ENCODE peak calls at places on chromosomes 5 and 9, in eight cellular contexts. One of them, this sample, is unnamed.
A peak's percentile ranks its signal among the peaks of the same experiment; 100 is the strongest.

GRCh38 chr5:38551020-38552017 is 5.1 kb downstream of the LIFR start:
- DNase-seq in cardiac muscle cell: peak; percentile 57
- DNase-seq in esophagus squamous epithelium: no peak
- DNase-seq in A549: peak; percentile 65
- DNase-seq in neuronal stem cell: no peak
- DNase-seq in lung: no peak
- DNase-seq in IMR-90: peak; percentile 73
- DNase-seq in OCI-LY7: peak; percentile 14
- DNase-seq in this sample: no peak

GRCh38 chr9:117073539-117074336 is 341.1 kb downstream of the ASTN2 start:
- DNase-seq in cardiac muscle cell: peak; percentile 68
- DNase-seq in esophagus squamous epithelium: no peak
- DNase-seq in A549: peak; percentile 21
- DNase-seq in neuronal stem cell: peak; percentile 44
- DNase-seq in lung: no peak
- DNase-seq in IMR-90: no peak
- DNase-seq in OCI-LY7: peak; percentile 1
- DNase-seq in this sample: no peak

GRCh38 chr9:95649801-95650213 is 133.0 kb upstream of the PTCH1 start:
- DNase-seq in cardiac muscle cell: no peak
- DNase-seq in esophagus squamous epithelium: no peak
- DNase-seq in A549: no peak
- DNase-seq in neuronal stem cell: no peak
- DNase-seq in lung: no peak
- DNase-seq in IMR-90: no peak
- DNase-seq in OCI-LY7: no peak
- DNase-seq in this sample: no peak

GRCh38 chr9:93667627-93668026 is 91.2 kb downstream of the PHF2 start:
- DNase-seq in cardiac muscle cell: no peak
- DNase-seq in esophagus squamous epithelium: no peak
- DNase-seq in A549: no peak
- DNase-seq in neuronal stem cell: no peak
- DNase-seq in lung: no peak
- DNase-seq in IMR-90: no peak
- DNase-seq in OCI-LY7: no peak
- DNase-seq in this sample: no peak

GRCh38 chr9:121499427-121500164 is at the start of gene GGTA1:
- DNase-seq in cardiac muscle cell: peak; percentile 79
- DNase-seq in esophagus squamous epithelium: no peak
- DNase-seq in A549: peak; percentile 33
- DNase-seq in neuronal stem cell: peak; percentile 54
- DNase-seq in lung: peak; percentile 58
- DNase-seq in IMR-90: peak; percentile 50
- DNase-seq in OCI-LY7: no peak
- DNase-seq in this sample: peak; percentile 91

GRCh38 chr9:95171001-95171400 is 146.5 kb downstream of the FANCC start:
- DNase-seq in cardiac muscle cell: no peak
- DNase-seq in esophagus squamous epithelium: no peak
- DNase-seq in A549: no peak
- DNase-seq in neuronal stem cell: no peak
- DNase-seq in lung: no peak
- DNase-seq in IMR-90: peak; percentile 67
- DNase-seq in OCI-LY7: peak; percentile 44
- DNase-seq in this sample: no peak

GRCh38 chr5:61881821-61882220 is 424.2 kb upstream of the KIF2A start:
- DNase-seq in cardiac muscle cell: no peak
- DNase-seq in esophagus squamous epithelium: no peak
- DNase-seq in A549: no peak
- DNase-seq in neuronal stem cell: no peak
- DNase-seq in lung: no peak
- DNase-seq in IMR-90: peak; percentile 3
- DNase-seq in OCI-LY7: no peak
- DNase-seq in this sample: no peak

GRCh38 chr9:86546712-86547111 is 192.5 kb upstream of the TUT7 start:
- DNase-seq in cardiac muscle cell: no peak
- DNase-seq in esophagus squamous epithelium: no peak
- DNase-seq in A549: no peak
- DNase-seq in neuronal stem cell: no peak
- DNase-seq in lung: no peak
- DNase-seq in IMR-90: no peak
- DNase-seq in OCI-LY7: no peak
- DNase-seq in this sample: no peak

GRCh38 chr9:81499021-81499454 is 190.3 kb downstream of the TLE1 start:
- DNase-seq in cardiac muscle cell: no peak
- DNase-seq in esophagus squamous epithelium: no peak
- DNase-seq in A549: no peak
- DNase-seq in neuronal stem cell: no peak
- DNase-seq in lung: no peak
- DNase-seq in IMR-90: peak; percentile 85
- DNase-seq in OCI-LY7: no peak
- DNase-seq in this sample: no peak

GRCh38 chr5:4230905-4231561 is 635.4 kb downstream of the IRX1 start:
- DNase-seq in cardiac muscle cell: no peak
- DNase-seq in esophagus squamous epithelium: no peak
- DNase-seq in A549: no peak
- DNase-seq in neuronal stem cell: peak; percentile 43
- DNase-seq in lung: no peak
- DNase-seq in IMR-90: no peak
- DNase-seq in OCI-LY7: no peak
- DNase-seq in this sample: no peak

GRCh38 chr9:129109504-129109903 is 1.1 kb downstream of the CRAT start:
- DNase-seq in cardiac muscle cell: no peak
- DNase-seq in esophagus squamous epithelium: no peak
- DNase-seq in A549: peak; percentile 41
- DNase-seq in neuronal stem cell: no peak
- DNase-seq in lung: no peak
- DNase-seq in IMR-90: no peak
- DNase-seq in OCI-LY7: peak; percentile 16
- DNase-seq in this sample: peak; percentile 75

GRCh38 chr5:126488362-126489065 is 65.3 kb downstream of the GRAMD2B start:
- DNase-seq in cardiac muscle cell: no peak
- DNase-seq in esophagus squamous epithelium: no peak
- DNase-seq in A549: no peak
- DNase-seq in neuronal stem cell: no peak
- DNase-seq in lung: no peak
- DNase-seq in IMR-90: no peak
- DNase-seq in OCI-LY7: no peak
- DNase-seq in this sample: no peak

GRCh38 chr9:96204853-96205252 is 97.1 kb downstream of the HSD17B3 start:
- DNase-seq in cardiac muscle cell: no peak
- DNase-seq in esophagus squamous epithelium: no peak
- DNase-seq in A549: no peak
- DNase-seq in neuronal stem cell: no peak
- DNase-seq in lung: no peak
- DNase-seq in IMR-90: no peak
- DNase-seq in OCI-LY7: no peak
- DNase-seq in this sample: no peak

GRCh38 chr5:180739271-180739670 is 587 bp downstream of the OR2Y1 start:
- DNase-seq in cardiac muscle cell: no peak
- DNase-seq in esophagus squamous epithelium: no peak
- DNase-seq in A549: no peak
- DNase-seq in neuronal stem cell: no peak
- DNase-seq in lung: no peak
- DNase-seq in IMR-90: no peak
- DNase-seq in OCI-LY7: no peak
- DNase-seq in this sample: no peak

GRCh38 chr5:139870677-139871076 is 75.1 kb downstream of the PSD2 start:
- DNase-seq in cardiac muscle cell: no peak
- DNase-seq in esophagus squamous epithelium: no peak
- DNase-seq in A549: no peak
- DNase-seq in neuronal stem cell: no peak
- DNase-seq in lung: no peak
- DNase-seq in IMR-90: no peak
- DNase-seq in OCI-LY7: no peak
- DNase-seq in this sample: no peak

GRCh38 chr9:135019224-135019623 is 68.2 kb upstream of the OLFM1 start:
- DNase-seq in cardiac muscle cell: no peak
- DNase-seq in esophagus squamous epithelium: no peak
- DNase-seq in A549: no peak
- DNase-seq in neuronal stem cell: no peak
- DNase-seq in lung: no peak
- DNase-seq in IMR-90: no peak
- DNase-seq in OCI-LY7: no peak
- DNase-seq in this sample: no peak
- H3K4me1 ChIP-seq in cardiac muscle cell: no peaks in the 10 kb centered on the region
- H3K4me1 ChIP-seq in esophagus squamous epithelium: peaks cover 15% of the 10 kb centered on the region
- H3K4me1 ChIP-seq in A549: no peaks in the 10 kb centered on the region
- H3K4me1 ChIP-seq in neuronal stem cell: peaks cover 3% of the 10 kb centered on the region
- H3K4me1 ChIP-seq in lung: no peaks in the 10 kb centered on the region
- H3K4me1 ChIP-seq in IMR-90: no peaks in the 10 kb centered on the region
- H3K4me1 ChIP-seq in OCI-LY7: no peaks in the 10 kb centered on the region
- H3K4me1 ChIP-seq in this sample: no peaks in the 10 kb centered on the region

GRCh38 chr5:51471642-51472041 is 88.4 kb downstream of the ISL1 start:
- DNase-seq in cardiac muscle cell: no peak
- DNase-seq in esophagus squamous epithelium: no peak
- DNase-seq in A549: no peak
- DNase-seq in neuronal stem cell: no peak
- DNase-seq in lung: no peak
- DNase-seq in IMR-90: no peak
- DNase-seq in OCI-LY7: no peak
- DNase-seq in this sample: no peak
- H3K27ac ChIP-seq in cardiac muscle cell: no peak overlapping the region
- H3K27ac ChIP-seq in esophagus squamous epithelium: no peak overlapping the region
- H3K27ac ChIP-seq in A549: no peak overlapping the region
- H3K27ac ChIP-seq in neuronal stem cell: no peak overlapping the region
- H3K27ac ChIP-seq in lung: no peak overlapping the region
- H3K27ac ChIP-seq in IMR-90: no peak overlapping the region
- H3K27ac ChIP-seq in OCI-LY7: no peak overlapping the region
- H3K27ac ChIP-seq in this sample: no peak overlapping the region

GRCh38 chr5:36879274-36880033 is 2.9 kb downstream of the NIPBL start:
- DNase-seq in cardiac muscle cell: no peak
- DNase-seq in esophagus squamous epithelium: no peak
- DNase-seq in A549: no peak
- DNase-seq in neuronal stem cell: no peak
- DNase-seq in lung: no peak
- DNase-seq in IMR-90: no peak
- DNase-seq in OCI-LY7: no peak
- DNase-seq in this sample: no peak

GRCh38 chr5:36882250-36882649 is 5.7 kb downstream of the NIPBL start:
- DNase-seq in cardiac muscle cell: no peak
- DNase-seq in esophagus squamous epithelium: no peak
- DNase-seq in A549: no peak
- DNase-seq in neuronal stem cell: no peak
- DNase-seq in lung: no peak
- DNase-seq in IMR-90: no peak
- DNase-seq in OCI-LY7: no peak
- DNase-seq in this sample: no peak

GRCh38 chr5:36881807-36882206 is 5.2 kb downstream of the NIPBL start:
- DNase-seq in cardiac muscle cell: no peak
- DNase-seq in esophagus squamous epithelium: no peak
- DNase-seq in A549: no peak
- DNase-seq in neuronal stem cell: no peak
- DNase-seq in lung: no peak
- DNase-seq in IMR-90: no peak
- DNase-seq in OCI-LY7: no peak
- DNase-seq in this sample: no peak

GRCh38 chr5:36881304-36881703 is 4.7 kb downstream of the NIPBL start:
- DNase-seq in cardiac muscle cell: no peak
- DNase-seq in esophagus squamous epithelium: no peak
- DNase-seq in A549: no peak
- DNase-seq in neuronal stem cell: no peak
- DNase-seq in lung: no peak
- DNase-seq in IMR-90: no peak
- DNase-seq in OCI-LY7: no peak
- DNase-seq in this sample: no peak

GRCh38 chr5:36880761-36881160 is 4.2 kb downstream of the NIPBL start:
- DNase-seq in cardiac muscle cell: no peak
- DNase-seq in esophagus squamous epithelium: no peak
- DNase-seq in A549: no peak
- DNase-seq in neuronal stem cell: no peak
- DNase-seq in lung: no peak
- DNase-seq in IMR-90: no peak
- DNase-seq in OCI-LY7: peak; percentile 11
- DNase-seq in this sample: no peak
- H3K4me3 ChIP-seq in cardiac muscle cell: peak overlapping the region; percentile 89
- H3K4me3 ChIP-seq in esophagus squamous epithelium: no peak overlapping the region
- H3K4me3 ChIP-seq in A549: no peak overlapping the region
- H3K4me3 ChIP-seq in neuronal stem cell: no peak overlapping the region
- H3K4me3 ChIP-seq in lung: no peak overlapping the region
- H3K4me3 ChIP-seq in IMR-90: no peak overlapping the region
- H3K4me3 ChIP-seq in OCI-LY7: peak overlapping the region; percentile 21
- H3K4me3 ChIP-seq in this sample: no peak overlapping the region

GRCh38 chr9:114905160-114905940 is 25.0 kb downstream of the TNFSF8 start:
- DNase-seq in cardiac muscle cell: no peak
- DNase-seq in esophagus squamous epithelium: no peak
- DNase-seq in A549: no peak
- DNase-seq in neuronal stem cell: no peak
- DNase-seq in lung: no peak
- DNase-seq in IMR-90: no peak
- DNase-seq in OCI-LY7: no peak
- DNase-seq in this sample: no peak

GRCh38 chr9:114899461-114899860 is 30.9 kb downstream of the TNFSF8 start:
- DNase-seq in cardiac muscle cell: no peak
- DNase-seq in esophagus squamous epithelium: no peak
- DNase-seq in A549: no peak
- DNase-seq in neuronal stem cell: no peak
- DNase-seq in lung: no peak
- DNase-seq in IMR-90: peak; percentile 16
- DNase-seq in OCI-LY7: no peak
- DNase-seq in this sample: no peak

GRCh38 chr9:114906922-114907571 is 23.3 kb downstream of the TNFSF8 start:
- DNase-seq in cardiac muscle cell: peak; percentile 58
- DNase-seq in esophagus squamous epithelium: no peak
- DNase-seq in A549: peak; percentile 78
- DNase-seq in neuronal stem cell: peak; percentile 51
- DNase-seq in lung: no peak
- DNase-seq in IMR-90: peak; percentile 61
- DNase-seq in OCI-LY7: no peak
- DNase-seq in this sample: no peak

GRCh38 chr9:114900937-114901802 is 29.2 kb downstream of the TNFSF8 start:
- DNase-seq in cardiac muscle cell: no peak
- DNase-seq in esophagus squamous epithelium: no peak
- DNase-seq in A549: no peak
- DNase-seq in neuronal stem cell: no peak
- DNase-seq in lung: no peak
- DNase-seq in IMR-90: peak; percentile 91
- DNase-seq in OCI-LY7: no peak
- DNase-seq in this sample: no peak

DNA sequence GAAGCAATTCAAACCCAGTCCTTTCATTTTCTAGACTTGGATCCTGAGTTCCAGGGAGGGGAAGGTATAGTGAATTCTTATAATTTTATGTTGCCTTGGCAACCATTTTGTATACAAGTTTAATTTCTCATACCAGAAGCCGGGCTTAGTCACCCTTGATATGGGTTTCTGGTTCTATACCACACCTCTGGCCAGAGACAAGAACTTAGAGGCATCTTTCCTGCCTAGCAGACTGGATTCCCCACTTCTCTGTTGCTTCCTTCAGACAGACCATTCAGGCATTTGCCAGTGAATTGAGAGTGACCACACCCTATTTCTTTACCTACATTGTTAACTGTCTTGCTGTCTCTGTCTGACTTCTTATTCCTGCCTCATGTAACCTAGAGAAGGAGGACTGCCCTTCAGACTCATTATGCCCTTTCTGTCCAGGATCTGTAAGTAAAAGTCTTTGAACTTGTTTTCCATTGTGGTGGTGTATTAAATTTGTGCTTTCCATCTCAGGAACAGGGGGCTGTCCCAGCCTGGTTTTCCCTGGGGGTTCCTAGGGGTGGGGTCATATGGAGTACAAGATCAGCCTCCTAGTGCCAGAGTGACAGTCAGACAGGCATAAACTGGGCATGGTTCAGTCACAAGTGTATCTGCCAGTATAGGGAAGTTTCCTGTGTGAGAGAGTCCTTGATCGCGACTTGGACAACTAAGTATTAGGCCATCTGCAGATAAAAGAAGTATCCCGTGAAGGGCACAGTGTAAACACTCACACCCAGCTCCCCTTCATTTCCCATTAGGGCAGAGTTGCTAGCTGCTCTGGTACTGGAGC is 27.4 kb downstream of the TNFSF8 start:
- DNase-seq in cardiac muscle cell: no peak
- DNase-seq in esophagus squamous epithelium: no peak
- DNase-seq in A549: no peak
- DNase-seq in neuronal stem cell: no peak
- DNase-seq in lung: no peak
- DNase-seq in IMR-90: peak; percentile 51
- DNase-seq in OCI-LY7: peak; percentile 41
- DNase-seq in this sample: no peak
- H3K4me1 ChIP-seq in cardiac muscle cell: no peaks in the 10 kb centered on the region
- H3K4me1 ChIP-seq in esophagus squamous epithelium: peaks cover 4% of the 10 kb centered on the region
- H3K4me1 ChIP-seq in A549: peaks cover 37% of the 10 kb centered on the region
- H3K4me1 ChIP-seq in neuronal stem cell: peaks cover 3% of the 10 kb centered on the region
- H3K4me1 ChIP-seq in lung: no peaks in the 10 kb centered on the region
- H3K4me1 ChIP-seq in IMR-90: peaks cover 31% of the 10 kb centered on the region
- H3K4me1 ChIP-seq in OCI-LY7: peaks cover 70% of the 10 kb centered on the region
- H3K4me1 ChIP-seq in this sample: no peaks in the 10 kb centered on the region